ENCODE peak calls at places on chromosomes 6 and 20, in seven cellular contexts. M, H, P, X, W, F and B are unnamed samples.

GRCh38 chr6:25232478-25232877 is 46.7 kb upstream of the CARMIL1 start:
- DNase-seq in F (no peak), X (no peak), M (no peak), P (no peak), W (no peak), H (no peak), B (no peak)

GRCh38 chr6:16670183-16670582 is 91.1 kb downstream of the ATXN1 start:
- DNase-seq in X (no peak), W (no peak), F (peak), M (no peak), P (no peak), H (no peak), B (peak)

GRCh38 chr6:24936641-24937317 is 1.0 kb upstream of the RIPOR2 start:
- DNase-seq in P (peak), H (no peak), W (no peak), F (no peak), X (no peak), M (peak), B (no peak)

GRCh38 chr6:44166591-44167184 is 8.1 kb downstream of the CAPN11 start:
- DNase-seq in W (peak), F (no peak), M (no peak), P (no peak), X (no peak), H (no peak), B (no peak)

GRCh38 chr6:85490516-85491248 is 40.8 kb downstream of the NT5E start:
- DNase-seq in H (no peak), F (no peak), P (no peak), X (no peak), M (no peak), W (no peak), B (no peak)

GRCh38 chr6:5135783-5136376 is 50.7 kb downstream of the PPP1R3G start:
- DNase-seq in H (no peak), W (peak), X (no peak), P (peak), M (peak), F (no peak), B (no peak)

GRCh38 chr20:3250091-3250504 is 11.1 kb upstream of the SLC4A11 start:
- DNase-seq in H (no peak), X (no peak), P (no peak), F (peak), W (peak), M (no peak), B (no peak)

GRCh38 chr20:12566596-12566995 is 442.2 kb upstream of the SPTLC3 start:
- DNase-seq in M (no peak), H (no peak), W (no peak), X (no peak), P (no peak), F (no peak), B (no peak)

GRCh38 chr20:63706852-63707557 is 771 bp downstream of the ARFRP1 start:
- DNase-seq in X (peak), M (peak), H (peak), P (peak), W (peak), F (peak), B (peak)

GRCh38 chr20:32535316-32535952 is 49.7 kb downstream of the NOL4L start:
- DNase-seq in H (no peak), X (no peak), M (peak), P (peak), F (no peak), W (no peak), B (no peak)

GRCh38 chr6:15999201-15999600 is 129.7 kb upstream of the MYLIP start:
- DNase-seq in X (no peak), P (no peak), F (no peak), M (no peak), W (no peak), H (no peak), B (no peak)

GRCh38 chr6:111576302-111576701 is 29.4 kb downstream of the TRAF3IP2 start:
- DNase-seq in M (no peak), F (no peak), P (no peak), X (no peak), W (no peak), H (no peak), B (no peak)

GRCh38 chr6:143543435-143543834 is 31.9 kb upstream of the FUCA2 start:
- DNase-seq in M (no peak), W (no peak), H (no peak), X (no peak), P (no peak), F (no peak), B (no peak)

GRCh38 chr6:117346142-117346930 is 79.4 kb downstream of the ROS1 start:
- DNase-seq in M (peak), W (no peak), P (peak), H (no peak), F (peak), X (no peak), B (no peak)

GRCh38 chr6:25026723-25027122 is 91.0 kb upstream of the RIPOR2 start:
- DNase-seq in X (no peak), F (no peak), H (no peak), M (no peak), W (no peak), P (no peak), B (no peak)

GRCh38 chr6:63598251-63599036 is 26.2 kb downstream of the LOC128125822 start:
- DNase-seq in W (peak), F (peak), X (peak), H (peak), P (peak), M (peak), B (peak)

GRCh38 chr20:20457392-20458126 is 89.7 kb downstream of the INSM1 start:
- DNase-seq in W (no peak), X (no peak), F (no peak), P (no peak), H (no peak), M (no peak), B (no peak)

GRCh38 chr6:163863565-163863964 is 449.0 kb downstream of the QKI start:
- DNase-seq in P (no peak), M (no peak), X (no peak), H (no peak), W (no peak), F (no peak), B (no peak)

GRCh38 chr6:149273318-149273717 is 44.2 kb upstream of the TAB2 start:
- DNase-seq in P (no peak), X (peak), H (no peak), W (no peak), M (no peak), F (no peak), B (peak)

GRCh38 chr6:53768636-53769035 is 26.2 kb upstream of the LRRC1 start:
- DNase-seq in F (no peak), X (no peak), W (no peak), M (no peak), H (no peak), P (no peak), B (no peak)

GRCh38 chr6:162123797-162124196 is 603.8 kb downstream of the PRKN start:
- DNase-seq in F (peak), M (no peak), W (no peak), H (no peak), X (no peak), P (no peak), B (no peak)

GRCh38 chr20:9626357-9626756 is 112.0 kb downstream of the LAMP5 start:
- DNase-seq in W (no peak), F (no peak), H (no peak), X (no peak), P (no peak), M (no peak), B (no peak)

GRCh38 chr6:160278786-160279310 is 20.2 kb upstream of the SLC22A2 start:
- DNase-seq in W (no peak), P (no peak), F (no peak), X (no peak), H (no peak), M (no peak), B (no peak)

GRCh38 chr20:44780226-44780625 is 30.1 kb downstream of the RIMS4 start:
- DNase-seq in M (peak), P (no peak), W (peak), F (peak), H (no peak), X (no peak), B (no peak)

GRCh38 chr6:142011775-142012174 is 121.0 kb upstream of the GJE1 start:
- DNase-seq in M (no peak), W (no peak), P (no peak), F (no peak), H (no peak), X (no peak), B (no peak)

GRCh38 chr20:8901237-8902025 is 167.5 kb upstream of the PLCB4 start:
- DNase-seq in W (no peak), F (peak), M (no peak), H (no peak), P (no peak), X (peak), B (peak)

GRCh38 chr6:12729467-12729866 is 12.9 kb downstream of the PHACTR1 start:
- DNase-seq in W (no peak), P (no peak), H (no peak), M (no peak), X (no peak), F (no peak), B (no peak)

GRCh38 chr6:12720310-12720709 is 3.7 kb downstream of the PHACTR1 start:
- DNase-seq in X (no peak), M (no peak), W (no peak), P (no peak), F (no peak), H (no peak), B (no peak)

DNA sequence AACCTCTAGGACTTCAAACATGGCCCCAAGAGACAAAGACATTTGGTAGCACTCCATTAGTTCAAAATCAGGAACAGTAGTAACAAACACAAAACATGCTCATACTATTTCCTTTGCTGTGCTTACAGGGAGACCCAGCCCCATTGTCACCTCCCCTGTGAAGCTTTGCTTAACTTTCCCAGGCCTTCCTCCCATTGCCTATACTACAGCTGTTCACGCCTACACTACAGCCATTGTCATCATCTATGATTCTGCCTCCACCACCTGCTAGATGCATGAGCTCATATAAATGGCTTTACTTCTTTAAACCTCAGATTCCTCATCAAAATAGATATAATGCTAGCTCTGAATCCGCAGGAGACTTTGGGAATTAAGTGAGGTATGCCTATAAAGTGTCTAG is 8.7 kb downstream of the PHACTR1 start:
- DNase-seq in W (no peak), H (no peak), M (no peak), X (no peak), F (no peak), P (no peak), B (no peak)
- H3K4me3 ChIP-seq in W (no peak), H (no peak), M (no peak), X (no peak), F (no peak), P (no peak), B (no peak)

GRCh38 chr20:47165376-47165865 is 191.1 kb downstream of the ZMYND8 start:
- DNase-seq in W (no peak), P (no peak), H (no peak), F (no peak), X (peak), M (no peak), B (no peak)
- H3K27ac ChIP-seq in W (no peak), P (no peak), H (no peak), F (no peak), X (no peak), M (no peak), B (no peak)

GRCh38 chr6:55180258-55180657 is 5.9 kb downstream of the HCRTR2 start:
- DNase-seq in M (no peak), P (no peak), F (no peak), X (no peak), W (no peak), H (no peak), B (no peak)

GRCh38 chr6:55174211-55175013 is at the start of gene HCRTR2:
- DNase-seq in P (no peak), M (no peak), H (no peak), F (peak), X (no peak), W (no peak), B (no peak)

GRCh38 chr6:55176958-55177357 is 2.6 kb downstream of the HCRTR2 start:
- DNase-seq in M (no peak), W (no peak), X (no peak), P (no peak), H (no peak), F (peak), B (no peak)

GRCh38 chr6:55175778-55176084 is 1.4 kb downstream of the HCRTR2 start:
- DNase-seq in F (no peak), X (no peak), W (no peak), H (no peak), P (no peak), M (no peak), B (no peak)

DNA sequence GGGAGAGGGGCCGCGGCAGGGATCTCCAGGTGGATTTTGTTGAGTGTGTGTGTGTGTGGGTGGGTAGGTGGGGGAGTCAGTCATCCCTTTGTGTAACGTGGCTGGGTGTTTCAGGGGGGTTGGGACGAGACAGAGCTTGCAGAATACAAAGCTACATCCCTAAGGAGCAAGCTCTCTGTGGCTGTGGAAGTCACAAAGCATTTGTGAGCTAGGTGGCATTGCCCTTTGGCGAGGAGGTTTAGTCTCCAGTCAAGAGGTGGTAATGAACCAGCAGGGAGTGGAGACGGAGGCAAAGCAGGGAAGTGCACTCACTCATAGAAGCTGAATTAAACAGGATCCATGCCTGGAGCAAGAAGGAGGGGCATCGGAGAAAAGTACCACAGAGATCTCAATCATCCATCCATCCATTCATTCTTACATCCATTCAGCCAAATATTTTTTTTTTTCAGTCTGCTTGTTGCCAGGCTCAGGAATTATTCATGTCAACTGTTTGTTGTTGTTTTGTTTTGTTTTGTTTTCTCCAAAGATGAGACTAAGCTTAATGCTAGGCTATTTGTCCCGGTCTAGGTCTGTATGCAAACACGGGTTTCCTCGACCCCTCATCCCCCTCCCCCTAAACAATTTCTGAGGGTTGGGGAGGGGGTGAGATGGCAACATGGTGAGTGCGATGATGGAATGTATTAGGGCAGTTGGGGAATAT is 913 bp downstream of the HCRTR2 start:
- DNase-seq in W (no peak), P (no peak), X (no peak), M (no peak), F (no peak), H (no peak), B (no peak)
- H3K4me3 ChIP-seq in W (no peak), P (no peak), X (peak), M (no peak), F (no peak), H (peak), B (no peak)

DNA sequence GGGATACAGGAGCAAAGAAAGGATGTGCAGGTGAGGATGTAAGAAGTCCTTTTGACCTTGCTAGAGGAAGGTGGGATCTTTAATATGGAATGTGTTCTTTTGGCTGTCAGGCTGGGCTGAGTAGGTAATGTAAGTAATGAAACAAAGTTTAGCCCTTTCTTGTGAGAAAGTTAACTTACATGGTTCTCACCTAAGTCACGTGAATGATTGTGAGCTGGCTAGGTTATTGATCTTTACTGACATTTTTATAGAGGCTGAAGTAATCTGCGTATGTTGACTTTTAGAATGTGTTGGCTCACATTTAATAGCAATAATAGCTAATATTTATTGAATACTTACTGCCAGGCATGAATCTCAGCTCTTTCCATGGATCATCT is 2.6 kb downstream of the TOP1 start:
- DNase-seq in M (no peak), P (no peak), W (no peak), X (no peak), H (no peak), F (no peak), B (no peak)
- H3K27ac ChIP-seq in M (no peak), P (no peak), W (no peak), X (peak), H (no peak), F (no peak), B (no peak)